ENCODE peak calls at places on chromosome 13, in eight cellular contexts. S is pulmonary artery endothelial cell; F is A172; M is H7; I is stimulated activated CD4-positive, alpha-beta T cell treated with anti-CD3 and anti-CD28 coated beads, Interleukin-1b, Interleukin-23, amount 100 ng/mL, for 1 hour; Q is AG04450; J is NCI-H2081; U is activated CD4-positive, alpha-beta T cell treated with anti-CD3 and anti-CD28 coated beads for 24 hours. C is an unnamed sample.

GRCh38 chr13:95643814-95644598 is 500 bp downstream of the DZIP1 start:
- DNase-seq in S (no peak), F (peak), M (peak), I (no peak), Q (no peak), J (peak), U (no peak), C (no peak)

GRCh38 chr13:92270990-92271389 is 872.6 kb downstream of the GPC5 start:
- DNase-seq in S (no peak), F (no peak), M (no peak), I (no peak), Q (no peak), J (no peak), U (no peak), C (no peak)

GRCh38 chr13:33208290-33208990 is 77.1 kb downstream of the STARD13 start:
- DNase-seq in S (no peak), F (no peak), M (no peak), I (no peak), Q (no peak), J (no peak), U (no peak), C (no peak)

GRCh38 chr13:43272866-43273265 is 249.5 kb downstream of the DNAJC15 start:
- DNase-seq in S (no peak), F (peak), M (no peak), I (no peak), Q (no peak), J (peak), U (no peak), C (no peak)

GRCh38 chr13:34156841-34157365 is 339.0 kb downstream of the RFC3 start:
- DNase-seq in S (peak), F (peak), M (no peak), I (peak), Q (peak), J (peak), U (no peak), C (peak)

GRCh38 chr13:71209217-71209616 is 657.8 kb downstream of the DACH1 start:
- DNase-seq in S (no peak), F (no peak), M (no peak), I (no peak), Q (no peak), J (no peak), U (no peak), C (no peak)

GRCh38 chr13:36211567-36211966 is 2.8 kb downstream of the SOHLH2 start:
- DNase-seq in S (no peak), F (no peak), M (no peak), I (no peak), Q (no peak), J (no peak), U (no peak), C (no peak)

GRCh38 chr13:113489549-113490495 is 689 bp downstream of the DCUN1D2 start:
- DNase-seq in S (no peak), F (peak), M (peak), I (peak), Q (no peak), J (no peak), U (peak), C (no peak)

GRCh38 chr13:41071775-41072174 is 10.5 kb downstream of the WBP4 start:
- DNase-seq in S (no peak), F (no peak), M (no peak), I (no peak), Q (no peak), J (no peak), U (no peak), C (no peak)

GRCh38 chr13:51638497-51638871 is 54.2 kb downstream of the WDFY2 start:
- DNase-seq in S (no peak), F (peak), M (no peak), I (no peak), Q (no peak), J (no peak), U (no peak), C (no peak)

GRCh38 chr13:52378312-52378711 is 27.7 kb downstream of the THSD1 start:
- DNase-seq in S (no peak), F (no peak), M (peak), I (no peak), Q (no peak), J (no peak), U (no peak), C (no peak)

GRCh38 chr13:113981201-113981605 is 7.3 kb upstream of the C13orf46 start:
- DNase-seq in S (no peak), F (peak), M (no peak), I (no peak), Q (no peak), J (peak), U (no peak), C (no peak)

C was measured in GM18507.